ENCODE peak calls at places on chromosomes 12 and 14, in seven cellular contexts. One of them, this sample, is unnamed.

GRCh38 chr12:103676863-103677262 is 89.8 kb downstream of the STAB2 start:
- DNase-seq in GM23338: peak
- DNase-seq in glutamatergic neuron: no peak
- DNase-seq in fibroblast of mammary gland: no peak
- DNase-seq in smooth muscle cell of the brain vasculature: no peak
- DNase-seq in effector memory CD8-positive, alpha-beta T cell: no peak
- DNase-seq in progenitor cell of endocrine pancreas: no peak
- DNase-seq in this sample: no peak

GRCh38 chr12:6946033-6946919 is 2.5 kb downstream of the C12orf57 start:
- DNase-seq in GM23338: peak
- DNase-seq in glutamatergic neuron: peak
- DNase-seq in fibroblast of mammary gland: no peak
- DNase-seq in smooth muscle cell of the brain vasculature: no peak
- DNase-seq in effector memory CD8-positive, alpha-beta T cell: no peak
- DNase-seq in progenitor cell of endocrine pancreas: peak
- DNase-seq in this sample: no peak

GRCh38 chr12:117042171-117042809 is 56.9 kb downstream of the TESC start:
- DNase-seq in GM23338: no peak
- DNase-seq in glutamatergic neuron: no peak
- DNase-seq in fibroblast of mammary gland: no peak
- DNase-seq in smooth muscle cell of the brain vasculature: no peak
- DNase-seq in effector memory CD8-positive, alpha-beta T cell: no peak
- DNase-seq in progenitor cell of endocrine pancreas: no peak
- DNase-seq in this sample: no peak

GRCh38 chr12:43969882-43970281 is 134.0 kb downstream of the TMEM117 start:
- DNase-seq in GM23338: no peak
- DNase-seq in glutamatergic neuron: no peak
- DNase-seq in fibroblast of mammary gland: peak
- DNase-seq in smooth muscle cell of the brain vasculature: no peak
- DNase-seq in effector memory CD8-positive, alpha-beta T cell: no peak
- DNase-seq in progenitor cell of endocrine pancreas: no peak
- DNase-seq in this sample: no peak

GRCh38 chr14:61379639-61380184 is 58.3 kb downstream of the PRKCH start:
- DNase-seq in GM23338: no peak
- DNase-seq in glutamatergic neuron: no peak
- DNase-seq in fibroblast of mammary gland: no peak
- DNase-seq in smooth muscle cell of the brain vasculature: no peak
- DNase-seq in effector memory CD8-positive, alpha-beta T cell: peak
- DNase-seq in progenitor cell of endocrine pancreas: no peak
- DNase-seq in this sample: no peak

GRCh38 chr14:90061849-90062794 is at the start of gene KCNK13:
- DNase-seq in GM23338: peak
- DNase-seq in glutamatergic neuron: peak
- DNase-seq in fibroblast of mammary gland: no peak
- DNase-seq in smooth muscle cell of the brain vasculature: no peak
- DNase-seq in effector memory CD8-positive, alpha-beta T cell: no peak
- DNase-seq in progenitor cell of endocrine pancreas: no peak
- DNase-seq in this sample: no peak

GRCh38 chr14:25833341-25834121 is 764.3 kb downstream of the NOVA1 start:
- DNase-seq in GM23338: peak
- DNase-seq in glutamatergic neuron: peak
- DNase-seq in fibroblast of mammary gland: peak
- DNase-seq in smooth muscle cell of the brain vasculature: peak
- DNase-seq in effector memory CD8-positive, alpha-beta T cell: no peak
- DNase-seq in progenitor cell of endocrine pancreas: peak
- DNase-seq in this sample: no peak

GRCh38 chr12:16833376-16833775 is 227.4 kb upstream of the LMO3 start:
- DNase-seq in GM23338: no peak
- DNase-seq in glutamatergic neuron: no peak
- DNase-seq in fibroblast of mammary gland: no peak
- DNase-seq in smooth muscle cell of the brain vasculature: no peak
- DNase-seq in effector memory CD8-positive, alpha-beta T cell: no peak
- DNase-seq in progenitor cell of endocrine pancreas: no peak
- DNase-seq in this sample: no peak

GRCh38 chr14:92546347-92547053 is 32.9 kb downstream of the RIN3 start:
- DNase-seq in GM23338: no peak
- DNase-seq in glutamatergic neuron: no peak
- DNase-seq in fibroblast of mammary gland: peak
- DNase-seq in smooth muscle cell of the brain vasculature: no peak
- DNase-seq in effector memory CD8-positive, alpha-beta T cell: no peak
- DNase-seq in progenitor cell of endocrine pancreas: no peak
- DNase-seq in this sample: peak

GRCh38 chr12:93894391-93895095 is 217.4 kb downstream of the CRADD start:
- DNase-seq in GM23338: no peak
- DNase-seq in glutamatergic neuron: peak
- DNase-seq in fibroblast of mammary gland: peak
- DNase-seq in smooth muscle cell of the brain vasculature: peak
- DNase-seq in effector memory CD8-positive, alpha-beta T cell: no peak
- DNase-seq in progenitor cell of endocrine pancreas: no peak
- DNase-seq in this sample: no peak

GRCh38 chr12:96421014-96421413 is 20.8 kb upstream of the CDK17 start:
- DNase-seq in GM23338: no peak
- DNase-seq in glutamatergic neuron: no peak
- DNase-seq in fibroblast of mammary gland: no peak
- DNase-seq in smooth muscle cell of the brain vasculature: no peak
- DNase-seq in effector memory CD8-positive, alpha-beta T cell: no peak
- DNase-seq in progenitor cell of endocrine pancreas: no peak
- DNase-seq in this sample: no peak

GRCh38 chr14:73752297-73752992 is 38.3 kb upstream of the PNMA1 start:
- DNase-seq in GM23338: peak
- DNase-seq in glutamatergic neuron: no peak
- DNase-seq in fibroblast of mammary gland: peak
- DNase-seq in smooth muscle cell of the brain vasculature: peak
- DNase-seq in effector memory CD8-positive, alpha-beta T cell: peak
- DNase-seq in progenitor cell of endocrine pancreas: no peak
- DNase-seq in this sample: no peak

GRCh38 chr12:80513211-80513610 is 69.2 kb downstream of the PTPRQ start:
- DNase-seq in GM23338: peak
- DNase-seq in glutamatergic neuron: no peak
- DNase-seq in fibroblast of mammary gland: no peak
- DNase-seq in smooth muscle cell of the brain vasculature: no peak
- DNase-seq in effector memory CD8-positive, alpha-beta T cell: no peak
- DNase-seq in progenitor cell of endocrine pancreas: no peak
- DNase-seq in this sample: no peak

GRCh38 chr14:72682188-72682587 is 211.7 kb downstream of the DPF3 start:
- DNase-seq in GM23338: no peak
- DNase-seq in glutamatergic neuron: no peak
- DNase-seq in fibroblast of mammary gland: peak
- DNase-seq in smooth muscle cell of the brain vasculature: no peak
- DNase-seq in effector memory CD8-positive, alpha-beta T cell: no peak
- DNase-seq in progenitor cell of endocrine pancreas: no peak
- DNase-seq in this sample: peak

GRCh38 chr12:29149691-29150382 is 759 bp downstream of the FAR2 start:
- DNase-seq in GM23338: peak
- DNase-seq in glutamatergic neuron: peak
- DNase-seq in fibroblast of mammary gland: no peak
- DNase-seq in smooth muscle cell of the brain vasculature: no peak
- DNase-seq in effector memory CD8-positive, alpha-beta T cell: no peak
- DNase-seq in progenitor cell of endocrine pancreas: no peak
- DNase-seq in this sample: no peak

GRCh38 chr14:101009531-101009930 is 106.0 kb upstream of the RTL1 start:
- DNase-seq in GM23338: no peak
- DNase-seq in glutamatergic neuron: no peak
- DNase-seq in fibroblast of mammary gland: no peak
- DNase-seq in smooth muscle cell of the brain vasculature: no peak
- DNase-seq in effector memory CD8-positive, alpha-beta T cell: no peak
- DNase-seq in progenitor cell of endocrine pancreas: no peak
- DNase-seq in this sample: no peak

GRCh38 chr14:105859717-105860614 is 333.6 kb downstream of the TMEM121 start:
- DNase-seq in GM23338: no peak
- DNase-seq in glutamatergic neuron: no peak
- DNase-seq in fibroblast of mammary gland: no peak
- DNase-seq in smooth muscle cell of the brain vasculature: no peak
- DNase-seq in effector memory CD8-positive, alpha-beta T cell: peak
- DNase-seq in progenitor cell of endocrine pancreas: no peak
- DNase-seq in this sample: no peak

GRCh38 chr12:58143498-58143897 is 202.1 kb downstream of the ATP23 start:
- DNase-seq in GM23338: no peak
- DNase-seq in glutamatergic neuron: no peak
- DNase-seq in fibroblast of mammary gland: no peak
- DNase-seq in smooth muscle cell of the brain vasculature: no peak
- DNase-seq in effector memory CD8-positive, alpha-beta T cell: no peak
- DNase-seq in progenitor cell of endocrine pancreas: no peak
- DNase-seq in this sample: no peak

GRCh38 chr14:69181491-69181890 is 9.8 kb upstream of the EXD2 start:
- DNase-seq in GM23338: no peak
- DNase-seq in glutamatergic neuron: no peak
- DNase-seq in fibroblast of mammary gland: peak
- DNase-seq in smooth muscle cell of the brain vasculature: no peak
- DNase-seq in effector memory CD8-positive, alpha-beta T cell: no peak
- DNase-seq in progenitor cell of endocrine pancreas: no peak
- DNase-seq in this sample: no peak

This sample was measured in HFF-Myc.